ENCODE peak calls at places on chromosomes 7 and 10, in ten cellular contexts. G is AG10803; I is WTC11; F is CD8-positive, alpha-beta T cell; M is Caco-2; H is GM06990; Z is choroid plexus epithelial cell; E is coronary artery; S is CD4-positive, alpha-beta T cell; Q is Panc1. P is an unnamed sample.

GRCh38 chr7:155449008-155449879 is 8.7 kb upstream of the EN2 start:
- DNase-seq in G (no peak), I (peak; percentile 58), F (no peak), M (no peak), H (no peak), Z (no peak), E (no peak), S (no peak), Q (no peak), P (peak; percentile 30)

GRCh38 chr10:1578392-1579140 is 158.8 kb downstream of the ADARB2 start:
- DNase-seq in G (no peak), I (no peak), F (no peak), M (no peak), H (no peak), Z (no peak), E (no peak), S (no peak), Q (no peak), P (no peak)

GRCh38 chr10:132595021-132595420 is 57.4 kb downstream of the INPP5A start:
- DNase-seq in G (no peak), I (no peak), F (no peak), M (no peak), H (no peak), Z (no peak), E (no peak), S (no peak), Q (no peak), P (no peak)

GRCh38 chr10:66990431-66990830 is 64.6 kb downstream of the LRRTM3 start:
- DNase-seq in G (no peak), I (no peak), F (no peak), M (no peak), H (no peak), Z (no peak), E (no peak), S (no peak), Q (no peak), P (no peak)

GRCh38 chr10:8137726-8138125 is 83.2 kb downstream of the GATA3 start:
- DNase-seq in G (no peak), I (no peak), F (peak; percentile 52), M (no peak), H (peak; percentile 38), Z (no peak), E (no peak), S (peak; percentile 2), Q (no peak), P (no peak)

GRCh38 chr10:31709028-31709427 is 219.6 kb downstream of the ARHGAP12 start:
- DNase-seq in G (no peak), I (no peak), F (no peak), M (no peak), H (no peak), Z (peak; percentile 43), E (no peak), S (no peak), Q (peak; percentile 4), P (no peak)

GRCh38 chr10:74896788-74897527 is 70.6 kb downstream of the KAT6B start:
- DNase-seq in G (no peak), I (no peak), F (no peak), M (no peak), H (no peak), Z (no peak), E (no peak), S (no peak), Q (no peak), P (no peak)

GRCh38 chr10:47452495-47453434 is 31.1 kb downstream of the ANXA8 start:
- DNase-seq in G (no peak), I (no peak), F (no peak), M (no peak), H (no peak), Z (no peak), E (peak; percentile 64), S (no peak), Q (no peak), P (no peak)

GRCh38 chr7:97006146-97006950 is 995 bp downstream of the DLX6 start:
- DNase-seq in G (no peak), I (peak; percentile 76), F (no peak), M (peak; percentile 82), H (peak; percentile 47), Z (peak; percentile 5), E (no peak), S (no peak), Q (no peak), P (peak; percentile 75)

GRCh38 chr7:44378744-44379143 is 53.4 kb upstream of the CAMK2B start:
- DNase-seq in G (peak; percentile 85), I (no peak), F (peak; percentile 23), M (no peak), H (no peak), Z (peak; percentile 94), E (no peak), S (no peak), Q (peak; percentile 65), P (no peak)

GRCh38 chr10:28838908-28839307 is 161.6 kb downstream of the BAMBI start:
- DNase-seq in G (no peak), I (no peak), F (no peak), M (peak; percentile 46), H (no peak), Z (peak; percentile 40), E (no peak), S (no peak), Q (no peak), P (no peak)

GRCh38 chr10:71083457-71083975 is 128.9 kb upstream of the UNC5B start:
- DNase-seq in G (no peak), I (peak; percentile 5), F (peak; percentile 17), M (no peak), H (no peak), Z (no peak), E (peak; percentile 14), S (no peak), Q (no peak), P (no peak)

GRCh38 chr7:44377681-44378421 is 52.5 kb upstream of the CAMK2B start:
- DNase-seq in G (no peak), I (no peak), F (peak; percentile 43), M (no peak), H (peak; percentile 52), Z (no peak), E (peak; percentile 47), S (no peak), Q (no peak), P (peak; percentile 68)

GRCh38 chr7:131620673-131621609 is 64.5 kb upstream of the PODXL start:
- DNase-seq in G (peak; percentile 38), I (no peak), F (no peak), M (no peak), H (no peak), Z (peak; percentile 64), E (no peak), S (no peak), Q (no peak), P (no peak)

GRCh38 chr10:110701618-110701971 is 57.5 kb downstream of the RBM20 start:
- DNase-seq in G (no peak), I (no peak), F (no peak), M (no peak), H (no peak), Z (no peak), E (no peak), S (no peak), Q (no peak), P (no peak)

GRCh38 chr7:133561361-133561760 is 308.5 kb downstream of the EXOC4 start:
- DNase-seq in G (no peak), I (no peak), F (no peak), M (no peak), H (no peak), Z (peak; percentile 46), E (no peak), S (no peak), Q (no peak), P (no peak)

DNA sequence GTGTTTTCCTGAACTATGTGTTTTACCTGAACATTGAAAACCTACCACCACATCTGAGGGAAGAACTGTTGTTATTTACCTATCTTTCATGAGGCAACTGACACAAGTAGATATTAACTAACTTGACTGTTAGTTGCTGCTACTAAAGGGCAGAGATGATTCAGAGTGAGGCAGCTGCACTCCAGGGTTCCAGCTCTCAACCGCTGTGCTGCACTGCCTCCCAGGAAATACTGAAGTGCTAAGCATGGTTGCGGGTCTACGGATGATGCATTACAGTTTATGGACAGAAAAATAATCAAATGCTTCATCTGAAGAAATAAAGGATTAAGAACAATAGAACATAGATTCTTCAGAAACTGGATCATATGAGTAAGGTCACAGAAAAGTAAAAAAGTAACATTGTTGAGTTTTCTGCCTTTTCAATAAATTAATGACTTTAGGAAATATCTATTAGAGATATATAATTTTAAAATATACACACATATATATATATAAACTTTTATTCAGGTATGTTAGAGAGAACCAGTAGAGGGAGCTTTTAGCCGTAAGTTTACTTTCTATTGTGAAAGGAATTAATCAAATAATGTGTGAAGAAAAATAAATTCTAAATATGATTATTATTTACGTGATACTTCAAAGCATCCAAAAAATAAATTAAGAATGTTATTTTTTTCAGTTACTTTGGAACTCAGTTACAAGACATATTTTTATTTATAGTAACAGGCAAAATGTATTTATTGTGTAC is 620.0 kb downstream of the CNTNAP2 start:
- DNase-seq in G (peak; percentile 3), I (no peak), F (no peak), M (no peak), H (no peak), Z (peak; percentile 82), E (no peak), S (no peak), Q (no peak), P (no peak)
- TF ChIP-seq CTCF in G (peak; percentile 29), I (no peak), F (no peak), M (no peak), H (no peak), Z (peak; percentile 43), E (no peak), S (no peak), Q (peak; percentile 14), P (no peak)

GRCh38 chr7:140176811-140177702 is at the start of gene KDM7A:
- DNase-seq in G (peak; percentile 95), I (peak; percentile 79), F (peak; percentile 93), M (peak; percentile 87), H (peak; percentile 94), Z (peak; percentile 92), E (peak; percentile 93), S (peak; percentile 82), Q (no peak), P (peak; percentile 94)
- TF ChIP-seq CTCF in G (no peak), I (no peak), F (no peak), M (no peak), H (no peak), Z (no peak), E (no peak), S (no peak), Q (no peak), P (no peak)

GRCh38 chr7:13148548-13148947 is 461.1 kb downstream of the ARL4A start:
- DNase-seq in G (no peak), I (no peak), F (no peak), M (no peak), H (no peak), Z (no peak), E (no peak), S (no peak), Q (no peak), P (no peak)
- TF ChIP-seq CTCF in G (no peak), I (no peak), F (no peak), M (no peak), H (no peak), Z (no peak), E (no peak), S (no peak), Q (no peak), P (no peak)

DNA sequence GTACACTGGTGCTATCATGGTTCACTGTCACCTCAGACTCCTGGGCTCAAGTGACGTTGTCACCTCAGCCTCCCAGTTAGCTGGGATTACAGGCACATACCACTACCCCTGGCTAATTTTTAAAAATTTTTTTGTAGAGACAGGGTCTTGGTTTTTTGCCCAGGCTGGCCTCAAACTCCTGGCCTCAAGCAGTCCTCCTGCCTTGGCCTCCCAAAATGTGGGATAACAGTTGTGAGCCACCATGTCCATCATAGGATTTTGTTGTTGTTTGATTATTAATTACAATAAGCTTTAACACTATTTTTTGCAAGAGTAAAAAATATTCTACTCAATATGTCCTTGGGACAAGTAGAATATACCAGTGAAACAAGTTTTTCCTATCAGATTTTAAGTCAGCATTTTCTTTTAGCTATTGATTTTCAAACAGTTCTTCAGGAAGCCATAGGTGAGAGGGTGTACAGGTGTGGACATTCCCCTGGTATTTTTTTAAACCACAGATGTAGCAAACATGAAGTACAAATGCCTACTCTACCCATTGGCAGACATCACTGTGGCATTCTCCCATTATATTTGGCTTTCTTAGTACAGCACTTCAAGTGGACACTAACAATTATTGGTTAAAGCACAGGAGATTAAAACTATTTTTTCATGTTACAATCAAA is 18.7 kb downstream of the KMT2E start:
- DNase-seq in G (no peak), I (no peak), F (no peak), M (no peak), H (no peak), Z (no peak), E (no peak), S (no peak), Q (no peak), P (no peak)
- TF ChIP-seq CTCF in G (no peak), I (no peak), F (no peak), M (no peak), H (no peak), Z (no peak), E (no peak), S (no peak), Q (no peak), P (no peak)

P was measured in GM20000.